ENCODE peak calls at places on chromosomes 16 and 17, in four cellular contexts. H is HCT116, O is SK-N-SH, Y is H1. J is an unnamed sample.

GRCh38 chr17:8015957-8016631 is 13.7 kb downstream of the GUCY2D start:
- DNase-seq in O (peak; percentile 71), H (no peak), Y (no peak), J (no peak)

GRCh38 chr17:44792276-44792675 is 33.5 kb downstream of the ADAM11 start:
- DNase-seq in H (no peak), Y (no peak), O (no peak), J (no peak)

GRCh38 chr16:27169511-27170071 is 33.7 kb upstream of the KDM8 start:
- DNase-seq in O (peak; percentile 29), Y (no peak), H (no peak), J (no peak)

GRCh38 chr16:397736-398332 is 835 bp downstream of the NME4 start:
- DNase-seq in O (peak; percentile 81), Y (no peak), H (peak; percentile 28), J (no peak)

GRCh38 chr16:30110661-30111060 is 2.7 kb downstream of the GDPD3 start:
- DNase-seq in Y (no peak), O (no peak), H (no peak), J (no peak)

GRCh38 chr16:52309761-52310416 is 237.1 kb downstream of the TOX3 start:
- DNase-seq in H (no peak), Y (no peak), O (no peak), J (no peak)

GRCh38 chr17:30586818-30587595 is 109.8 kb downstream of the GOSR1 start:
- DNase-seq in O (no peak), H (no peak), Y (no peak), J (no peak)

GRCh38 chr17:45961206-45961605 is 37.8 kb upstream of the STH start:
- DNase-seq in H (no peak), O (no peak), Y (no peak), J (no peak)

GRCh38 chr16:15644306-15644961 is 1.5 kb upstream of the MARF1 start:
- DNase-seq in Y (no peak), H (peak; percentile 62), O (peak; percentile 17), J (no peak)

GRCh38 chr17:348692-349425 is 3.7 kb downstream of the RPH3AL start:
- DNase-seq in H (no peak), O (no peak), Y (no peak), J (no peak)

GRCh38 chr16:20884240-20884556 is 16.0 kb downstream of the DCUN1D3 start:
- DNase-seq in H (no peak), Y (no peak), O (no peak), J (no peak)

GRCh38 chr17:78951967-78952551 is 26.9 kb upstream of the TIMP2 start:
- DNase-seq in Y (no peak), O (no peak), H (no peak), J (no peak)

GRCh38 chr17:50988427-50988826 is 122.3 kb upstream of the TOB1 start:
- DNase-seq in Y (no peak), O (no peak), H (no peak), J (no peak)

GRCh38 chr17:50989149-50989548 is 123.0 kb upstream of the TOB1 start:
- DNase-seq in H (no peak), Y (no peak), O (no peak), J (no peak)

GRCh38 chr17:50981279-50981678 is 115.1 kb upstream of the TOB1 start:
- DNase-seq in H (no peak), Y (no peak), O (no peak), J (no peak)

GRCh38 chr17:50986989-50987660 is 121.0 kb upstream of the TOB1 start:
- DNase-seq in O (no peak), Y (no peak), H (no peak), J (no peak)
- H3K36me3 ChIP-seq in O (peaks cover 85% of the 10 kb centered on the region), Y (peaks cover 11% of the 10 kb centered on the region), H (peaks cover 49% of the 10 kb centered on the region), J (peaks cover 27% of the 10 kb centered on the region)

DNA sequence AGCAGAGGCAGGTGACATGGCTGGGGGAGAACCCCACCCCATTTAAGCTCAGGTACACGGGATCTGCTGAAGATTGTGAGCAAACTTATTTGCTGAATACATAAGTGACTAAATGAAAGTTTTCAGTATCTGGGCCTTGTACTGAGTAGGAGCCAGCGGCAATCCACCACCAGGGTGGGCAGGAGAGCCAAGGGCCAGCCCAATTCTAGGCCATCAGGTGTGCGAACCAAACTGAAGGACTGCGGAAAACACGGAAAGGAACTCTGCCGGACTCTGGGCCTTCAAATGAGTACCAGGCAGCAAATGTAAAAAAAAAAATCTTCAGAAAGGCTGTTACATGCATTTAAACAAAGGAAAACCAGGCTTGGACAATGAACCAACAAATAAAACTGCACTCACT is 19.7 kb downstream of the ARHGAP17 start:
- DNase-seq in O (no peak), H (no peak), Y (no peak), J (no peak)
- H3K27ac ChIP-seq in O (no peak overlapping the region), H (no peak overlapping the region), Y (no peak overlapping the region), J (peak overlapping the region; percentile 92)

DNA sequence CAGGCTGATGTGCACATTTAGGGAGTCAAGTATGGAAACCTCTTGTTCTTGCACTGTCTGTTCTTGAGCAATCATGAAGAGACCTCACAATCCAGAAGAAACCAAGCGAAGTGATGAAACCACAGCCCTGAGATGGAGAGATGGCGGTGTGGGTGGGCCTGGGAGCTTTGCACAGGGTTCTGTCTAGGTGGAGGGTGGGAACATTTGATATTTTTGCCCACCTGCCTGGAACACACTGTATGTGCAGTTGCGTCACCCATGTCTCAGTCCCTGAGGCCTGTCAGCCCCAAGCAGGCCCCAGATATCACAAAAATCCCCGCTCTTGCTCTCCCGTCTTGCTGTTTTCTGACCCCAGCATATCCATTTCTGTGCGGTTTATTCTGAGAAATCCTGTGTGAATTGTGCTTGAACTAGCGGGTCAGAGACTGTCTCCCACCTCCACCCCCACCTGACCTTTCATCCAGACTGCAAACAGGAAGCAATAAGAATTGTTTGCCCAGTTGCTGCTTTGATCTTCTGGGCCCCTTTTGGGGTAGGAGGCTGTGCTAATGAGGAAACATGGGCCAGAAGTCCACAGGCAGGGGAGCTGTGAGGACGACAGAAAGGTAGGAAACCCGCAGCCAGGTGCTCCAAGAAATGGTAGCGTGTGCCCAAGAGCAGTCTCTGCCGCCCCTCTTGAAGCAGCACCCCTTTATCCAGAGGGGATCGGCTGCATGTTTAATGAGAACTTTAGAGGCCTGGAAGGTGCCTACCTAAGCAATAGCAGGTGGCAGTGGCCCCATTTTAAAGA is 183.8 kb downstream of the CCDC182 start:
- DNase-seq in O (no peak), Y (no peak), H (no peak), J (no peak)
- TF ChIP-seq SIN3A in O (no peak), Y (no peak), H (no peak), J (no peak)

GRCh38 chr16:1745181-1745899 is 26.0 kb downstream of the NME3 start:
- DNase-seq in Y (no peak), H (no peak), O (no peak), J (no peak)
- H3K36me3 ChIP-seq in Y (peaks cover 4% of the 10 kb centered on the region), H (peaks cover 10% of the 10 kb centered on the region), O (peaks cover 4% of the 10 kb centered on the region), J (no peaks in the 10 kb centered on the region)

DNA sequence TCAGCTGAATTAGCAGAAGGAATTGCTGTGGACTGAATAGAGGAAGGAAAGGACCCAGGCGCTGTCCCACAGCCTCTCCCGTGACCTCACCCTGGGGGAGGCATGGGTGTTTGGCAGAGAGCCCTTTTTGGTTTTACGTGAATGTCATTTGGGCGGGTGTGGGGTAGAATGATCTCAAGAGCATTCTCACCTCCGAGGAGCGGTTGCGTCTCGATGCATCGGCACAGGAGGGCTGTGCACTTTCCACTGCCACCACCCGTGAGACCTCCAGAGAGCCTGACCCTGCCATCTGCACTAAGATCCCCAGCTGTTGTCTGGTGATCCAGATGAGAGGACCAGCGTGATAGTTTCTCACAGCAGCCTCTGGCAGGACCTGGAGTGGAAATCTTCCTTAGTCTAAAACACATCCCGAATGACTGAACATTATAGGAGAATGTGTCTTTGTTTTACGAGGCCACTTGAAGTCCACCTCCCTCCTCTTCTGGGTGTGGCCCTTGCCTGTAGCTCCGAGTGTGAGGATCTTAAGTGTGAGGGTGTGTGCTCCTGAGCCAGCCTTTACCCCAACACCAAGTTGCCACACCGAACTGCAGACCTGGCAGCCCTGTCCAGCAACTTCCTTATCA is 29.3 kb downstream of the FOXK2 start:
- DNase-seq in H (no peak), O (peak; percentile 26), Y (no peak), J (no peak)
- H3K27ac ChIP-seq in H (no peak overlapping the region), O (peak overlapping the region; percentile 17), Y (no peak overlapping the region), J (peak overlapping the region; percentile 9)

GRCh38 chr16:68468849-68469248 is 20.5 kb upstream of the SMPD3 start:
- DNase-seq in Y (no peak), O (no peak), H (no peak), J (no peak)
- TF ChIP-seq SIN3A in Y (no peak), O (no peak), H (no peak), J (no peak)

GRCh38 chr17:82642022-82642421 is 6.2 kb downstream of the WDR45B start:
- DNase-seq in O (no peak), Y (no peak), H (no peak), J (no peak)
- H3K36me3 ChIP-seq in O (peaks cover 47% of the 10 kb centered on the region), Y (peaks cover 15% of the 10 kb centered on the region), H (peaks cover 70% of the 10 kb centered on the region), J (peaks cover 23% of the 10 kb centered on the region)

J was measured in Panc1.